ENCODE peak calls at places on chromosome 10, in four cellular contexts. I is dorsolateral prefrontal cortex, M is kidney epithelial cell, Z is GM06990. X is an unnamed sample.

GRCh38 chr10:131047501-131047900 is 264.0 kb downstream of the TCERG1L start:
- DNase-seq in I (no peak), M (no peak), Z (no peak), X (no peak)

GRCh38 chr10:131921191-131921590 is 20.4 kb downstream of the PPP2R2D start:
- DNase-seq in I (no peak), M (no peak), Z (peak), X (no peak)

GRCh38 chr10:110425684-110426293 is 71.9 kb upstream of the DUSP5 start:
- DNase-seq in I (no peak), M (peak), Z (peak), X (no peak)

GRCh38 chr10:78688945-78689935 is 379.5 kb upstream of the ZMIZ1 start:
- DNase-seq in I (peak), M (no peak), Z (no peak), X (no peak)

GRCh38 chr10:36736311-36736710 is 389.1 kb upstream of the ANKRD30A start:
- DNase-seq in I (no peak), M (no peak), Z (no peak), X (no peak)

GRCh38 chr10:29948971-29949370 is 110.4 kb downstream of the JCAD start:
- DNase-seq in I (no peak), M (no peak), Z (no peak), X (no peak)

GRCh38 chr10:48698971-48699627 is 14.4 kb downstream of the WDFY4 start:
- DNase-seq in I (no peak), M (no peak), Z (no peak), X (no peak)

GRCh38 chr10:97701438-97702064 is 12.0 kb upstream of the MARVELD1 start:
- DNase-seq in I (no peak), M (no peak), Z (no peak), X (peak)

GRCh38 chr10:124524991-124525653 is 63.5 kb downstream of the LHPP start:
- DNase-seq in I (no peak), M (no peak), Z (no peak), X (no peak)

GRCh38 chr10:111281516-111281915 is 204.7 kb downstream of the ADRA2A start:
- DNase-seq in I (no peak), M (no peak), Z (no peak), X (peak)

GRCh38 chr10:98425511-98426352 is 10.8 kb upstream of the PYROXD2 start:
- DNase-seq in I (no peak), M (no peak), Z (no peak), X (peak)

GRCh38 chr10:91013985-91014384 is 93.1 kb upstream of the ANKRD1 start:
- DNase-seq in I (no peak), M (no peak), Z (no peak), X (no peak)

GRCh38 chr10:91022924-91023707 is 102.2 kb upstream of the ANKRD1 start:
- DNase-seq in I (peak), M (no peak), Z (no peak), X (no peak)

GRCh38 chr10:91012502-91012901 is 91.6 kb upstream of the ANKRD1 start:
- DNase-seq in I (no peak), M (no peak), Z (no peak), X (no peak)

GRCh38 chr10:91022390-91022789 is 101.5 kb upstream of the ANKRD1 start:
- DNase-seq in I (no peak), M (no peak), Z (no peak), X (no peak)

DNA sequence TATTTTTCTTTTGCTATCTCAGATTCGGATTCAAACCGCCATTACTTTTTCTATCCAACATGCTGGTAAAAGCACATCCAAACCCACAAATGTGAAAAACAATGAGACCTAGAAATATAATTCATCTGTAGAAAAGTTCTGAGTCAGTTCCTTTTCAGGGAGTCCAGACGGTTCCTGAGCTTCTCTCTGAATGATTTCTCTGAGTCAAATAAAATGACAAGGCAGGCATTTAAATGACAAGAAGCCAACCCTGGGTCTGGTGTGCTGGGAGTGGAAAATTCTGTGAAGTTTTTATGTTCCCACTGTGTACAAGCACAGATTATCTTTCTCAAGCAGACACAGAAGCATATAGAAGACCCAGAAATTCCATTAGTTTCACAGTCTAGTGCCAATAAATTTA is 96.3 kb upstream of the ANKRD1 start:
- DNase-seq in I (no peak), M (no peak), Z (no peak), X (no peak)
- H3K4me3 ChIP-seq in I (no peak), M (no peak), Z (no peak), X (no peak)

DNA sequence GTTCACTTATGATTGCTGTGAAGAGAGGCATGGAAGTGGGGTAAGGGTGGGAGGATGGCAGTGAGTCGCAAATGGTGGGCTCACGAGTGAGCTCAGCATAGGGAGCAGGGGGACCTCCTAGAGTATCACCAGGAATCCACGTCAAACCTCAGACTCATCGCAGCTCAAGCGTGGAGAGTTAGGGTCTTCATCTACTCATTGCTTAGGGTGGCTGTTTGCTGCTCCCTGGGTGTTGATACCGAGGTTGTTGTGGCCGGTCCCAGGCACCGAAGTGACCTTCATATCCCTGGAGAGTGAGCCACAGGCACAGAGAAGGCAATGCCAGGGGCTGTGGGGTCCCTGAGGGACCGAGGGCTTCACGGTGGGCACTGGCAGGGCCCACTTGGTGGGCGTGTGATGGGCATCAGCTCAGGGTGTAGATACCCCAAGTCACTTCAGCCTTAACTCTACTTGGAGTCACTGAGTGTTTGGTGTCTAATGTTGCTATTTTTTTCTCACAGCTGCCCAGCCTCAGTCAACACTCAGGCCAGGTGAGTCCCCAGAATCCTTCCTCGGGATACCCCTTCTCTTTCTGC is 16.8 kb downstream of the DMBT1 start:
- DNase-seq in I (no peak), M (no peak), Z (no peak), X (no peak)
- H3K4me3 ChIP-seq in I (no peak), M (no peak), Z (no peak), X (no peak)

GRCh38 chr10:43322321-43322720 is 49.1 kb upstream of the FXYD4 start:
- DNase-seq in I (no peak), M (no peak), Z (no peak), X (no peak)
- H3K4me3 ChIP-seq in I (peak), M (peak), Z (no peak), X (no peak)

GRCh38 chr10:28722065-28722803 is 44.9 kb downstream of the BAMBI start:
- DNase-seq in I (peak), M (no peak), Z (no peak), X (no peak)
- H3K4me3 ChIP-seq in I (peak), M (peak), Z (no peak), X (no peak)

DNA sequence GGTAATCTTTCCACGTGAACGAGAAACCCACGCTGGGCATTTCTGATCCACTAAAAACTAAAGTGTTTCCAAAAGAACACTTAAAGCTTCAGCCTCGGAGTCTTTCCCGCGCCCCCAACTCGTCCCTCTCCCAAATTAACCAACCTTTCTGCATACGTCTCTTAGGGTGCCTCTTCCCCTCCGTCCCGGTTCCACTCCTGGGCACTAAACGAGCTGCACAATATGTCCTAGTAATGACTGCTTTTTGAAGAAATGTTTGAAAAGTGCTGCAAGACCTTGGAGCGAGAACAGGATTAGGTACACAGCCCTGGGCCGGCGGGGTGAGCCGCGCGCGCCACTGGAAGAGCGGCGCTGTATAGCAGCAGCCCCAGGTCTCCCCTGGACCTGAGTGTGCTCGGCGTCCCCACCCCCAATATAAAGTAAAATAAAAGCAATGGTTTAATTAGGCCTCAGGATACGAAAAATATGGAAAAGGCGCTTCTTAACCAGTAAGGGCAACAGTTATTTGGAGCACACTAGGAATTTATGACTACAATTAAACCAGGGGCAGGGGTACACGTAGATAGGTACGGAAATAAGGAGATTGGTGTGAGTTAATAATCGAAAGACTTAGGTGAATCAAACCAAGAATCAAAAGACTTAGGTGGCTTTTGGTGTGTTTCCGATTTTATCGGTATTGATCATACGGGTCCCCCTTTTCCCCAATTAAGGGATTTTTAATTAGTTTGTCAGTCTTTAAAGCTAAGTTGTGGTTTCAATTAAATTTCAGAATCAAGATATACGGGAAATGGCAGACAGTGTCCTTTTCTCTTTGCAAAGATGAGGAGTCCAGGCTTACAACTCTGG is 1.9 kb downstream of the TET1 start:
- DNase-seq in I (no peak), M (no peak), Z (no peak), X (no peak)
- H3K4me3 ChIP-seq in I (peak), M (peak), Z (no peak), X (no peak)

DNA sequence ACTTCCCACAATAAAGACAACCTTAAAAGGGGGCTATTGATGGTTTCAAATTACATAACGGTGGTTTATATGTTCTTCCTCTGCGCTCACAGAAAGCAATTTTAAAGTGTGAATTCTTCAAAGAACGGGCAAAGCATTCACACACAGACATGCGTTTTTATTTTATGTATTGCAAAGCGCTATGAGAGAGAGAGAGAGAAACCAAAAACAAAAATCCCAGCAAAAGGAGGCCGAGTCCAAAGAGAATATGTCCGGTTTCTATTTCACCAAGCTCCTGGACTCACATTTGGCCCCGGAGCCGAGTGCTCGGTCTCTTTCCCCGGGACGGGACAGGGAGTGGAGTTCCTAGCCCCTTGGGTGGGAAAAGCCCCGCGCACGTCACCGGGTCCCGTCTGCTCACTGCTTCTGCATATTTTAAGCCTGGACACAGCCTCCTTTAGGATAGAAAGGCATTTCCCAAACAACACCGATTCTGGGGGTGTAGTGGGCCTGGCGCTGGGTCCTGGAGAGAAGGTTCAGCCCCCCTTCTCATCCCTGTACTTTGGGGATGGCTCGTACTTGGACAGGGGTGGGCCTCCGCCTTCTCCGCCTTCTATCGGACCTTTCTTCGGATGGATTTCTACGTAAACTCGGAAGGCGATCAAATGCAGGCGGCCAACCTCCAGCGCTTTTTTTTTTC is 26.9 kb upstream of the VAX1 start:
- DNase-seq in I (no peak), M (no peak), Z (no peak), X (no peak)
- H3K4me3 ChIP-seq in I (peak), M (no peak), Z (no peak), X (no peak)

DNA sequence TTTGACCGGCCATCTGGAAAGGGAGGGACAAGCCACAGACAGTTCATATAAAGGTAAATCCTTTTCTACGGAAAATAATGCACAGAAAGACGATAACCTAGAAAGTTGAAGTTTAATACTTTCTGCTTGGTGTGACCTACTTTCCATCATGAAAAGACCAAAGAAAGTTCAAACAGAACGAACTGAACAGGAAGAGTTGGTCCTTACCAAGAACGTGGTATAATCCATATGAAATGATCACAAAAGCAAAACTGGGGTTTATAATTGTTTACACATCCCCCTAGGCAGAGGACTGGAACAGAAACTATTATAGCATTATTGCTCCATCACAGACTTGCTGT is 105.4 kb downstream of the ST8SIA6 start:
- DNase-seq in I (no peak), M (no peak), Z (no peak), X (no peak)
- H3K4me3 ChIP-seq in I (no peak), M (no peak), Z (no peak), X (no peak)